ENCODE peak calls at places on chromosome X, in seven cellular contexts. G, U, A, T, Q, Y and H are unnamed samples.

GRCh38 chrX:154396948-154397887 is 959 bp upstream of the RPL10 start:
- DNase-seq in U (peak; percentile 68), T (no peak), A (peak; percentile 75), Y (peak; percentile 54), G (no peak), Q (peak; percentile 78), H (no peak)

GRCh38 chrX:107599371-107599970 is 28.8 kb upstream of the PRPS1 start:
- DNase-seq in A (no peak), Q (no peak), Y (no peak), G (peak; percentile 67), U (no peak), T (no peak), H (peak; percentile 0)

GRCh38 chrX:134237363-134237702 is 351 bp downstream of the CCDC160 start:
- DNase-seq in A (no peak), T (no peak), Y (no peak), U (no peak), Q (no peak), G (no peak), H (no peak)

GRCh38 chrX:44785652-44786051 is 58.2 kb upstream of the DUSP21 start:
- DNase-seq in Y (no peak), G (peak; percentile 62), Q (peak; percentile 92), T (no peak), U (no peak), A (no peak), H (no peak)

GRCh38 chrX:12065251-12065650 is 73.0 kb upstream of the FRMPD4 start:
- DNase-seq in G (no peak), T (peak; percentile 23), Y (no peak), Q (peak; percentile 46), U (no peak), A (no peak), H (no peak)

GRCh38 chrX:71996826-71997225 is 86.2 kb downstream of the NHSL2 start:
- DNase-seq in G (no peak), T (no peak), Y (no peak), U (no peak), Q (no peak), A (peak; percentile 70), H (no peak)

GRCh38 chrX:6041630-6042029 is 187.0 kb downstream of the NLGN4X start:
- DNase-seq in U (no peak), Q (peak; percentile 13), A (no peak), G (no peak), T (no peak), Y (no peak), H (no peak)

GRCh38 chrX:129663171-129663570 is 8.4 kb upstream of the APLN start:
- DNase-seq in Q (peak; percentile 9), Y (no peak), G (no peak), A (no peak), U (no peak), T (no peak), H (no peak)

GRCh38 chrX:267771-268261 is 13.4 kb upstream of the PLCXD1 start:
- DNase-seq in A (peak; percentile 3), U (no peak), Y (no peak), G (no peak), Q (no peak), T (no peak), H (no peak)

GRCh38 chrX:150768580-150769190 is 75.5 kb downstream of the MTMR1 start:
- DNase-seq in Y (no peak), U (peak; percentile 7), T (no peak), A (no peak), G (no peak), Q (no peak), H (peak; percentile 36)

GRCh38 chrX:115939070-115939469 is 231.5 kb upstream of the AGTR2 start:
- DNase-seq in G (no peak), T (no peak), A (no peak), U (no peak), Y (no peak), Q (no peak), H (no peak)